ENCODE peak calls at places on chromosome 18, in four cellular contexts. U is K562, D is HepG2, O is H1. Q is an unnamed sample.
A peak's percentile ranks its signal among the peaks of the same experiment; 100 is the strongest.

GRCh38 chr18:27861539-27861938 is 315.4 kb downstream of the CDH2 start:
- DNase-seq in D (no peak), O (no peak), U (no peak), Q (no peak)

GRCh38 chr18:74329688-74330205 is 14.1 kb downstream of the C18orf63 start:
- DNase-seq in O (no peak), U (no peak), D (no peak), Q (no peak)

GRCh38 chr18:11324956-11325873 is 175.8 kb upstream of the PIEZO2 start:
- DNase-seq in D (peak; percentile 55), U (no peak), O (no peak), Q (no peak)

GRCh38 chr18:5296706-5297320 is 1.3 kb upstream of the ZBTB14 start:
- DNase-seq in U (peak; percentile 65), D (peak; percentile 43), O (peak; percentile 70), Q (peak; percentile 55)

GRCh38 chr18:77366725-77367641 is 117.3 kb downstream of the GALR1 start:
- DNase-seq in O (no peak), D (peak; percentile 97), U (no peak), Q (no peak)

GRCh38 chr18:77131100-77131651 is 1.4 kb downstream of the MBP start:
- DNase-seq in D (no peak), U (no peak), O (no peak), Q (no peak)

GRCh38 chr18:79519751-79520472 is 124.2 kb downstream of the NFATC1 start:
- DNase-seq in O (no peak), D (no peak), U (peak; percentile 35), Q (no peak)

GRCh38 chr18:2108581-2108980 is 462.7 kb downstream of the METTL4 start:
- DNase-seq in U (no peak), O (no peak), D (no peak), Q (no peak)

GRCh38 chr18:50665519-50665918 is 105.6 kb downstream of the MAPK4 start:
- DNase-seq in O (no peak), U (no peak), D (no peak), Q (no peak)

GRCh38 chr18:50806208-50806616 is 13.6 kb downstream of the MRO start:
- DNase-seq in D (peak; percentile 41), O (no peak), U (peak; percentile 30), Q (no peak)

GRCh38 chr18:74702951-74703350 is 105.3 kb downstream of the ZNF407 start:
- DNase-seq in O (no peak), D (no peak), U (peak; percentile 11), Q (no peak)

GRCh38 chr18:6956495-6956894 is 161.1 kb downstream of the LAMA1 start:
- DNase-seq in U (no peak), O (no peak), D (no peak), Q (no peak)

GRCh38 chr18:25229080-25229479 is 122.9 kb downstream of the ZNF521 start:
- DNase-seq in D (no peak), U (peak; percentile 57), O (no peak), Q (no peak)

GRCh38 chr18:55593888-55594287 is 5.9 kb upstream of the TCF4 start:
- DNase-seq in O (no peak), U (no peak), D (no peak), Q (no peak)

GRCh38 chr18:47168913-47169312 is 7.3 kb downstream of the IER3IP1 start:
- DNase-seq in O (no peak), U (no peak), D (no peak), Q (no peak)

GRCh38 chr18:79540914-79541301 is 138.7 kb upstream of the CTDP1 start:
- DNase-seq in D (no peak), O (no peak), U (no peak), Q (no peak)

GRCh38 chr18:79046522-79046921 is 22.7 kb upstream of the ATP9B start:
- DNase-seq in O (no peak), D (no peak), U (no peak), Q (no peak)

GRCh38 chr18:44589709-44590108 is 91.0 kb upstream of the SETBP1 start:
- DNase-seq in D (no peak), U (no peak), O (no peak), Q (no peak)

GRCh38 chr18:9916067-9916684 is 2.4 kb downstream of the VAPA start:
- DNase-seq in U (no peak), O (no peak), D (no peak), Q (no peak)

GRCh38 chr18:46712406-46712805 is 44.4 kb downstream of the ST8SIA5 start:
- DNase-seq in O (no peak), U (no peak), D (no peak), Q (no peak)

GRCh38 chr18:67705748-67706147 is 189.2 kb upstream of the DSEL start:
- DNase-seq in D (no peak), U (no peak), O (no peak), Q (no peak)
- TF ChIP-seq FOSL1 in D (no peak), U (no peak), O (no peak), Q (no peak)

GRCh38 chr18:13247506-13247905 is 28.9 kb downstream of the LDLRAD4 start:
- DNase-seq in U (no peak), O (no peak), D (no peak), Q (no peak)
- TF ChIP-seq FOSL1 in U (no peak), O (no peak), D (no peak), Q (no peak)

GRCh38 chr18:22194151-22194598 is 24.8 kb downstream of the GATA6 start:
- DNase-seq in D (peak; percentile 96), U (peak; percentile 93), O (no peak), Q (no peak)
- TF ChIP-seq FOSL1 in D (no peak), U (no peak), O (no peak), Q (no peak)

GRCh38 chr18:48548404-48548771 is 9.6 kb downstream of the CTIF start:
- DNase-seq in D (no peak), O (no peak), U (no peak), Q (no peak)
- TF ChIP-seq FOSL1 in D (no peak), O (no peak), U (no peak), Q (no peak)

DNA sequence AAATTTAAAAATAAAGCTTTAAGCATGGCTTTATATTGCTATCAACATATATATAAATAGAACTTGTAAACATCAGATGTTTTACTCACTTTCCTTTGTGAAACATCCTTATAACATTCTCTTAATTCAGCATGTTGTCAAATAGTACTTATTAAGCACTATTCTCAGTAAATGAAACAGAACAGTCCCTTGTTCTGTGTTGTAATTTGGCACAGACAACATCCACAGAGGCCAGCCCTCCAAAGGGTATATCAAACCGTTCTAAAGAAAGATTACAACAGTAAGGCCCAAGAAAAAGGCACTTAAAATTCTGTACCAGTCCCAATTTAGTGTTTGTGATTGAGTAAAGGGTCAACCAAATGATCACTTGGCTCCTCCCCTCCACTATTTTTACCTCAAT is 46.0 kb downstream of the GAREM1 start:
- DNase-seq in O (no peak), D (no peak), U (no peak), Q (no peak)
- TF ChIP-seq FOSL1 in O (no peak), D (no peak), U (no peak), Q (no peak)

GRCh38 chr18:295756-296155 is 27.9 kb upstream of the THOC1 start:
- DNase-seq in D (no peak), O (no peak), U (no peak), Q (no peak)

GRCh38 chr18:292271-292670 is 24.4 kb upstream of the THOC1 start:
- DNase-seq in O (no peak), D (no peak), U (no peak), Q (no peak)

GRCh38 chr18:297936-298335 is 30.1 kb upstream of the THOC1 start:
- DNase-seq in D (no peak), U (no peak), O (no peak), Q (no peak)

GRCh38 chr18:293557-293956 is 25.7 kb upstream of the THOC1 start:
- DNase-seq in O (no peak), D (no peak), U (no peak), Q (no peak)
- TF ChIP-seq FOSL1 in O (no peak), D (no peak), U (no peak), Q (no peak)

GRCh38 chr18:34976899-34977786 is 64.1 kb upstream of the MAPRE2 start:
- DNase-seq in O (no peak), U (peak; percentile 59), D (peak; percentile 70), Q (no peak)
- TF ChIP-seq FOSL1 in O (no peak), U (no peak), D (no peak), Q (no peak)

DNA sequence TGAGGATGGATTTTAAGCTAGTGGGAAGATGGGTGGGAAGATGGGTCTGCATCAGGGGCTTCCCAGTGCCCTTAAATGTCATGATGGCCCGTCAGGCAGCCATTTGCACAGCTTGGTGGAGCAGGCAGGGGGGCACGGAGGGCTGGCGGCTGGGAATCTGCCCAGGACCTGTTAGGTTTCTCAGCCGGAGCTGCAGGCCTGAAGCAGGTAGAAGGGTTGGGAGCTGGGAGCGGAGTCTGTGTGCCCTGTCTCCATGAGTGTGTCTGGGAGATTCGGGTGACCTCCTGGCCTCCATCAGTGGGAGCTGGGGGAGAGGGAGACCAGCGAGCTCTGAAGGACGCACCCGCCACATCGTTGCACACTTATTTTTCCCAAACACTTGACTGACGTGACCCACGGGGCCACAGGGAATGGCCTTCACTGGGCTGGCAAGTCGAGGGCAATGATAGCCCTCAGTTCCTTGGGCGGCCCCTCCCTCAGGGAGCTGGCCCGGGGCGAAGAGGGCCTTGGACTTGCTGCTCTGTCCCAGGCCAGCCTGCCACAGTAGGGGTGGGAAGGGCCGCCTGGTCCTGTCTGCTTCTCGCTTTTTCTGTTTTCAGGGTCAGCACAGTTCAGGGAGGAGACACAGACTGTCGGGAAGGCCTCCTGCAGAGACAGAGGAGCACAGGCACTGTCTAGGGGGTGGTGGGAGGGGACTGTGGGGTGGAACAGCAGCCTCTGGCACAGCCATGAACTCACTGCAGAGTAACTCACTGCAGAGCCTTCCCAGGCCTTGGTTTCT is 236.8 kb downstream of the ZBTB7C start:
- DNase-seq in D (no peak), U (no peak), O (no peak), Q (no peak)
- TF ChIP-seq FOSL1 in D (no peak), U (no peak), O (no peak), Q (no peak)

GRCh38 chr18:21187886-21188285 is 54.1 kb upstream of the GREB1L start:
- DNase-seq in D (no peak), O (no peak), U (no peak), Q (no peak)

GRCh38 chr18:21194871-21195771 is 46.9 kb upstream of the GREB1L start:
- DNase-seq in O (no peak), U (peak; percentile 21), D (peak; percentile 24), Q (peak; percentile 79)

GRCh38 chr18:21192308-21192624 is 49.8 kb upstream of the GREB1L start:
- DNase-seq in O (no peak), D (no peak), U (no peak), Q (no peak)

GRCh38 chr18:21196426-21196825 is 45.6 kb upstream of the GREB1L start:
- DNase-seq in D (no peak), U (no peak), O (no peak), Q (no peak)

GRCh38 chr18:21191596-21192307 is 50.3 kb upstream of the GREB1L start:
- DNase-seq in O (peak; percentile 43), U (peak; percentile 47), D (peak; percentile 42), Q (peak; percentile 57)
- TF ChIP-seq FOSL1 in O (no peak), U (no peak), D (no peak), Q (no peak)